ENCODE peak calls at places on chromosomes 11 and 22, in eight cellular contexts. K, F, X, E, Y, L, Q and D are unnamed samples.

GRCh38 chr22:17589810-17590375 is 26.6 kb downstream of the SLC25A18 start:
- ATAC-seq in F (no peak), Y (no peak), Q (no peak), K (no peak), L (no peak), X (no peak), E (no peak), D (no peak)

GRCh38 chr11:83990160-83990733 is 704.1 kb upstream of the CCDC90B start:
- ATAC-seq in E (peak), F (peak), K (no peak), Q (no peak), X (no peak), Y (no peak), L (no peak), D (no peak)

GRCh38 chr11:96113100-96113710 is 189.3 kb upstream of the MTMR2 start:
- ATAC-seq in Y (no peak), L (no peak), K (peak), E (peak), X (no peak), F (no peak), Q (no peak), D (no peak)

GRCh38 chr22:30230330-30230729 is 16.2 kb downstream of the LIF start:
- ATAC-seq in L (no peak), K (no peak), Y (no peak), Q (no peak), X (no peak), F (no peak), E (no peak), D (no peak)

GRCh38 chr11:119441898-119442243 is 18.9 kb upstream of the THY1 start:
- ATAC-seq in Q (no peak), X (no peak), L (no peak), F (no peak), E (no peak), Y (no peak), K (no peak), D (no peak)

GRCh38 chr22:27709919-27710452 is 91.6 kb downstream of the MN1 start:
- ATAC-seq in E (no peak), K (no peak), Y (no peak), F (no peak), Q (no peak), X (no peak), L (no peak), D (peak)

GRCh38 chr11:102470257-102470656 is 17.7 kb upstream of the TMEM123 start:
- ATAC-seq in E (no peak), Y (no peak), L (peak), Q (no peak), F (no peak), X (no peak), K (no peak), D (no peak)

GRCh38 chr11:45097721-45098493 is 48.5 kb upstream of the PRDM11 start:
- ATAC-seq in X (no peak), Q (peak), F (peak), E (peak), L (no peak), K (no peak), Y (no peak), D (peak)

GRCh38 chr22:21942407-21942895 is 10.2 kb downstream of the PPM1F start:
- ATAC-seq in K (peak), X (peak), F (peak), Q (no peak), Y (peak), E (peak), L (no peak), D (peak)

GRCh38 chr11:103897156-103897555 is 139.3 kb upstream of the DDI1 start:
- ATAC-seq in F (no peak), L (no peak), Y (no peak), Q (no peak), X (no peak), E (no peak), K (peak), D (no peak)

GRCh38 chr11:100735949-100736675 is 49.0 kb downstream of the ARHGAP42 start:
- ATAC-seq in X (no peak), K (no peak), Y (no peak), F (no peak), Q (peak), E (no peak), L (no peak), D (no peak)

GRCh38 chr22:40376149-40376548 is 5.8 kb downstream of the SGSM3 start:
- ATAC-seq in Y (no peak), L (no peak), F (peak), K (no peak), Q (no peak), E (peak), X (no peak), D (no peak)

GRCh38 chr11:46366661-46367161 is 14.8 kb upstream of the MDK start:
- ATAC-seq in E (no peak), X (no peak), L (no peak), Y (no peak), F (no peak), Q (no peak), K (no peak), D (no peak)

GRCh38 chr11:78365381-78365792 is 52.2 kb downstream of the GAB2 start:
- ATAC-seq in Y (peak), K (peak), X (no peak), F (peak), L (no peak), E (peak), Q (no peak), D (no peak)

GRCh38 chr11:33534575-33534974 is 166.1 kb downstream of the C11orf91 start:
- ATAC-seq in K (no peak), F (no peak), Y (peak), X (no peak), E (no peak), Q (no peak), L (no peak), D (no peak)

GRCh38 chr22:11066458-11067285 is 4461.3 kb upstream of the OR11H1 start:
- ATAC-seq in Y (no peak), F (peak), L (peak), X (peak), E (peak), K (no peak), Q (peak), D (peak)

GRCh38 chr11:1827095-1827797 is 7.5 kb upstream of the SYT8 start:
- ATAC-seq in Q (peak), L (no peak), K (peak), X (no peak), Y (peak), F (peak), E (peak), D (no peak)

GRCh38 chr11:14584595-14584994 is 59.0 kb upstream of the PDE3B start:
- ATAC-seq in F (no peak), Q (peak), X (no peak), K (no peak), E (no peak), L (no peak), Y (no peak), D (no peak)

GRCh38 chr22:39431216-39431801 is 25.5 kb upstream of the MGAT3 start:
- ATAC-seq in Q (no peak), Y (no peak), K (no peak), F (no peak), E (no peak), L (no peak), X (no peak), D (no peak)

GRCh38 chr22:17964153-17964552 is 60.2 kb downstream of the MICAL3 start:
- ATAC-seq in E (no peak), L (no peak), F (no peak), K (peak), Y (no peak), Q (no peak), X (no peak), D (no peak)

GRCh38 chr11:129792663-129793062 is 23.0 kb upstream of the TMEM45B start:
- ATAC-seq in K (no peak), Q (no peak), E (no peak), Y (no peak), X (no peak), F (no peak), L (no peak), D (peak)

GRCh38 chr11:47330002-47330911 is 22.2 kb downstream of the MYBPC3 start:
- ATAC-seq in Q (no peak), F (no peak), K (peak), L (peak), Y (peak), E (no peak), X (no peak), D (no peak)

GRCh38 chr11:78338138-78338537 is 79.5 kb downstream of the GAB2 start:
- ATAC-seq in E (peak), Y (peak), Q (peak), X (no peak), F (no peak), K (no peak), L (no peak), D (no peak)

GRCh38 chr11:12235549-12235944 is 125.2 kb downstream of the MICAL2 start:
- ATAC-seq in Y (no peak), L (peak), E (no peak), K (no peak), F (no peak), Q (peak), X (peak), D (no peak)

GRCh38 chr11:47564933-47565339 is 463 bp upstream of the PTPMT1 start:
- ATAC-seq in E (peak), K (no peak), F (peak), Y (no peak), X (no peak), Q (peak), L (peak), D (peak)

GRCh38 chr11:47587039-47587675 is 679 bp downstream of the FAM180B start:
- ATAC-seq in X (no peak), L (no peak), Y (peak), K (peak), F (no peak), Q (no peak), E (no peak), D (no peak)

GRCh38 chr11:123419720-123420466 is 10.2 kb upstream of the GRAMD1B start:
- ATAC-seq in Q (peak), X (no peak), E (no peak), K (no peak), L (no peak), F (no peak), Y (no peak), D (peak)

GRCh38 chr11:115415939-115416338 is 88.3 kb downstream of the CADM1 start:
- ATAC-seq in E (no peak), K (no peak), Y (no peak), X (no peak), L (no peak), Q (no peak), F (no peak), D (no peak)

GRCh38 chr11:8531312-8531711 is 62.7 kb downstream of the STK33 start:
- ATAC-seq in Y (no peak), F (no peak), L (no peak), K (peak), Q (no peak), E (no peak), X (no peak), D (no peak)

GRCh38 chr11:86523738-86524602 is 148.4 kb downstream of the ME3 start:
- ATAC-seq in K (peak), L (no peak), F (peak), Q (peak), X (no peak), Y (peak), E (peak), D (no peak)

GRCh38 chr11:67287355-67288197 is 1.5 kb upstream of the ANKRD13D start:
- ATAC-seq in F (no peak), E (no peak), X (no peak), L (no peak), Q (no peak), K (no peak), Y (no peak), D (no peak)

GRCh38 chr22:38314992-38315800 is 2.0 kb downstream of the CSNK1E start:
- ATAC-seq in K (no peak), Q (no peak), E (no peak), L (peak), F (no peak), Y (no peak), X (no peak), D (no peak)